ENCODE peak calls at places on chromosome 20, in four cellular contexts. One of them, this sample, is unnamed.

GRCh38 chr20:57880155-57880648 is 170.4 kb upstream of the PMEPA1 start:
- ATAC-seq in upper lobe of left lung: peak
- ATAC-seq in activated T-cell treated with anti-CD3 and anti-CD28 coated beads, Interleukin-2, amount 50 U/mL, for 4 hours: no peak
- ATAC-seq in left colon: no peak
- ATAC-seq in this sample: no peak

GRCh38 chr20:22408521-22409402 is 175.6 kb downstream of the FOXA2 start:
- ATAC-seq in activated T-cell treated with anti-CD3 and anti-CD28 coated beads, Interleukin-2, amount 50 U/mL, for 4 hours: no peak
- ATAC-seq in left colon: no peak
- ATAC-seq in upper lobe of left lung: no peak
- ATAC-seq in this sample: no peak

GRCh38 chr20:32993484-32994050 is 10.7 kb downstream of the SUN5 start:
- ATAC-seq in activated T-cell treated with anti-CD3 and anti-CD28 coated beads, Interleukin-2, amount 50 U/mL, for 4 hours: peak
- ATAC-seq in upper lobe of left lung: no peak
- ATAC-seq in left colon: no peak
- ATAC-seq in this sample: no peak

GRCh38 chr20:32902456-32903420 is 44.0 kb downstream of the EFCAB8 start:
- ATAC-seq in left colon: peak
- ATAC-seq in upper lobe of left lung: peak
- ATAC-seq in activated T-cell treated with anti-CD3 and anti-CD28 coated beads, Interleukin-2, amount 50 U/mL, for 4 hours: peak
- ATAC-seq in this sample: peak

GRCh38 chr20:56247954-56248782 is at the start of gene MC3R:
- ATAC-seq in left colon: peak
- ATAC-seq in activated T-cell treated with anti-CD3 and anti-CD28 coated beads, Interleukin-2, amount 50 U/mL, for 4 hours: peak
- ATAC-seq in upper lobe of left lung: peak
- ATAC-seq in this sample: peak

GRCh38 chr20:41274152-41274551 is 43.4 kb downstream of the ZHX3 start:
- ATAC-seq in left colon: no peak
- ATAC-seq in activated T-cell treated with anti-CD3 and anti-CD28 coated beads, Interleukin-2, amount 50 U/mL, for 4 hours: no peak
- ATAC-seq in upper lobe of left lung: no peak
- ATAC-seq in this sample: no peak

GRCh38 chr20:45579184-45579583 is at the start of gene WFDC8:
- ATAC-seq in activated T-cell treated with anti-CD3 and anti-CD28 coated beads, Interleukin-2, amount 50 U/mL, for 4 hours: no peak
- ATAC-seq in upper lobe of left lung: no peak
- ATAC-seq in left colon: no peak
- ATAC-seq in this sample: no peak

GRCh38 chr20:49118307-49118706 is 69.8 kb downstream of the STAU1 start:
- ATAC-seq in left colon: no peak
- ATAC-seq in activated T-cell treated with anti-CD3 and anti-CD28 coated beads, Interleukin-2, amount 50 U/mL, for 4 hours: no peak
- ATAC-seq in upper lobe of left lung: no peak
- ATAC-seq in this sample: no peak

GRCh38 chr20:58306421-58307261 is 2.9 kb upstream of the RAB22A start:
- ATAC-seq in left colon: peak
- ATAC-seq in activated T-cell treated with anti-CD3 and anti-CD28 coated beads, Interleukin-2, amount 50 U/mL, for 4 hours: peak
- ATAC-seq in upper lobe of left lung: peak
- ATAC-seq in this sample: peak

GRCh38 chr20:15613530-15613929 is 959.7 kb downstream of the KIF16B start:
- ATAC-seq in activated T-cell treated with anti-CD3 and anti-CD28 coated beads, Interleukin-2, amount 50 U/mL, for 4 hours: no peak
- ATAC-seq in left colon: no peak
- ATAC-seq in upper lobe of left lung: no peak
- ATAC-seq in this sample: no peak

GRCh38 chr20:45449528-45449927 is 20.0 kb upstream of the WFDC2 start:
- ATAC-seq in left colon: no peak
- ATAC-seq in upper lobe of left lung: no peak
- ATAC-seq in activated T-cell treated with anti-CD3 and anti-CD28 coated beads, Interleukin-2, amount 50 U/mL, for 4 hours: no peak
- ATAC-seq in this sample: no peak

GRCh38 chr20:11144114-11144513 is 470.3 kb upstream of the JAG1 start:
- ATAC-seq in left colon: no peak
- ATAC-seq in activated T-cell treated with anti-CD3 and anti-CD28 coated beads, Interleukin-2, amount 50 U/mL, for 4 hours: no peak
- ATAC-seq in upper lobe of left lung: peak
- ATAC-seq in this sample: no peak

GRCh38 chr20:14384820-14385740 is 47.7 kb upstream of the FLRT3 start:
- ATAC-seq in activated T-cell treated with anti-CD3 and anti-CD28 coated beads, Interleukin-2, amount 50 U/mL, for 4 hours: no peak
- ATAC-seq in left colon: no peak
- ATAC-seq in upper lobe of left lung: no peak
- ATAC-seq in this sample: no peak

GRCh38 chr20:49276895-49277785 is 717 bp downstream of the ZNFX1 start:
- ATAC-seq in left colon: peak
- ATAC-seq in activated T-cell treated with anti-CD3 and anti-CD28 coated beads, Interleukin-2, amount 50 U/mL, for 4 hours: peak
- ATAC-seq in upper lobe of left lung: peak
- ATAC-seq in this sample: peak

GRCh38 chr20:19692685-19693119 is 65.4 kb upstream of the RIN2 start:
- ATAC-seq in upper lobe of left lung: peak
- ATAC-seq in activated T-cell treated with anti-CD3 and anti-CD28 coated beads, Interleukin-2, amount 50 U/mL, for 4 hours: no peak
- ATAC-seq in left colon: peak
- ATAC-seq in this sample: peak

GRCh38 chr20:1636621-1637020 is 16.8 kb upstream of the SIRPB1 start:
- ATAC-seq in upper lobe of left lung: no peak
- ATAC-seq in activated T-cell treated with anti-CD3 and anti-CD28 coated beads, Interleukin-2, amount 50 U/mL, for 4 hours: no peak
- ATAC-seq in left colon: no peak
- ATAC-seq in this sample: no peak

GRCh38 chr20:680638-681037 is 5.0 kb upstream of the SCRT2 start:
- ATAC-seq in activated T-cell treated with anti-CD3 and anti-CD28 coated beads, Interleukin-2, amount 50 U/mL, for 4 hours: no peak
- ATAC-seq in upper lobe of left lung: no peak
- ATAC-seq in left colon: no peak
- ATAC-seq in this sample: no peak

GRCh38 chr20:2342243-2342642 is 38.5 kb upstream of the TGM6 start:
- ATAC-seq in upper lobe of left lung: no peak
- ATAC-seq in activated T-cell treated with anti-CD3 and anti-CD28 coated beads, Interleukin-2, amount 50 U/mL, for 4 hours: no peak
- ATAC-seq in left colon: no peak
- ATAC-seq in this sample: no peak

GRCh38 chr20:22984008-22984407 is 51.1 kb upstream of the SSTR4 start:
- ATAC-seq in upper lobe of left lung: no peak
- ATAC-seq in left colon: no peak
- ATAC-seq in activated T-cell treated with anti-CD3 and anti-CD28 coated beads, Interleukin-2, amount 50 U/mL, for 4 hours: no peak
- ATAC-seq in this sample: no peak

GRCh38 chr20:49268600-49269365 is 9.1 kb downstream of the ZNFX1 start:
- ATAC-seq in upper lobe of left lung: no peak
- ATAC-seq in left colon: no peak
- ATAC-seq in activated T-cell treated with anti-CD3 and anti-CD28 coated beads, Interleukin-2, amount 50 U/mL, for 4 hours: no peak
- ATAC-seq in this sample: peak

GRCh38 chr20:10667077-10667401 is 6.8 kb downstream of the JAG1 start:
- ATAC-seq in left colon: no peak
- ATAC-seq in activated T-cell treated with anti-CD3 and anti-CD28 coated beads, Interleukin-2, amount 50 U/mL, for 4 hours: no peak
- ATAC-seq in upper lobe of left lung: no peak
- ATAC-seq in this sample: no peak

GRCh38 chr20:64231621-64232550 is 23.7 kb upstream of the PCMTD2 start:
- ATAC-seq in upper lobe of left lung: no peak
- ATAC-seq in left colon: no peak
- ATAC-seq in activated T-cell treated with anti-CD3 and anti-CD28 coated beads, Interleukin-2, amount 50 U/mL, for 4 hours: no peak
- ATAC-seq in this sample: no peak

GRCh38 chr20:18397090-18397489 is 69.7 kb downstream of the DZANK1 start:
- ATAC-seq in activated T-cell treated with anti-CD3 and anti-CD28 coated beads, Interleukin-2, amount 50 U/mL, for 4 hours: no peak
- ATAC-seq in upper lobe of left lung: no peak
- ATAC-seq in left colon: no peak
- ATAC-seq in this sample: no peak

GRCh38 chr20:48734104-48734749 is 93.6 kb downstream of the PREX1 start:
- ATAC-seq in upper lobe of left lung: no peak
- ATAC-seq in left colon: no peak
- ATAC-seq in activated T-cell treated with anti-CD3 and anti-CD28 coated beads, Interleukin-2, amount 50 U/mL, for 4 hours: no peak
- ATAC-seq in this sample: no peak

GRCh38 chr20:840858-841567 is 7.5 kb downstream of the FAM110A start:
- ATAC-seq in left colon: peak
- ATAC-seq in upper lobe of left lung: no peak
- ATAC-seq in activated T-cell treated with anti-CD3 and anti-CD28 coated beads, Interleukin-2, amount 50 U/mL, for 4 hours: no peak
- ATAC-seq in this sample: no peak

GRCh38 chr20:48912065-48912464 is 9.4 kb upstream of the ARFGEF2 start:
- ATAC-seq in activated T-cell treated with anti-CD3 and anti-CD28 coated beads, Interleukin-2, amount 50 U/mL, for 4 hours: no peak
- ATAC-seq in left colon: peak
- ATAC-seq in upper lobe of left lung: no peak
- ATAC-seq in this sample: no peak

GRCh38 chr20:41204304-41205265 is 67.2 kb downstream of the PLCG1 start:
- ATAC-seq in left colon: no peak
- ATAC-seq in upper lobe of left lung: no peak
- ATAC-seq in activated T-cell treated with anti-CD3 and anti-CD28 coated beads, Interleukin-2, amount 50 U/mL, for 4 hours: no peak
- ATAC-seq in this sample: no peak

GRCh38 chr20:39356913-39357312 is 394.8 kb downstream of the DHX35 start:
- ATAC-seq in upper lobe of left lung: peak
- ATAC-seq in activated T-cell treated with anti-CD3 and anti-CD28 coated beads, Interleukin-2, amount 50 U/mL, for 4 hours: no peak
- ATAC-seq in left colon: no peak
- ATAC-seq in this sample: no peak

GRCh38 chr20:58014628-58015315 is 213.7 kb downstream of the ANKRD60 start:
- ATAC-seq in upper lobe of left lung: no peak
- ATAC-seq in activated T-cell treated with anti-CD3 and anti-CD28 coated beads, Interleukin-2, amount 50 U/mL, for 4 hours: peak
- ATAC-seq in left colon: no peak
- ATAC-seq in this sample: peak

GRCh38 chr20:60221593-60221992 is 263.4 kb downstream of the CDH26 start:
- ATAC-seq in activated T-cell treated with anti-CD3 and anti-CD28 coated beads, Interleukin-2, amount 50 U/mL, for 4 hours: no peak
- ATAC-seq in left colon: no peak
- ATAC-seq in upper lobe of left lung: no peak
- ATAC-seq in this sample: no peak

GRCh38 chr20:2626853-2627541 is 25.4 kb upstream of the NOP56 start:
- ATAC-seq in left colon: peak
- ATAC-seq in activated T-cell treated with anti-CD3 and anti-CD28 coated beads, Interleukin-2, amount 50 U/mL, for 4 hours: no peak
- ATAC-seq in upper lobe of left lung: no peak
- ATAC-seq in this sample: no peak

GRCh38 chr20:61316351-61316750 is 64.3 kb downstream of the CDH4 start:
- ATAC-seq in left colon: no peak
- ATAC-seq in upper lobe of left lung: no peak
- ATAC-seq in activated T-cell treated with anti-CD3 and anti-CD28 coated beads, Interleukin-2, amount 50 U/mL, for 4 hours: no peak
- ATAC-seq in this sample: no peak

This sample was measured in activated T-helper 17 cell treated with anti-CD3 and anti-CD28 coated beads, Interleukin-2, amount 50 U/mL, for 72 hours.